ENCODE peak calls at places on chromosomes 3 and 15, in six cellular contexts. One of them, this sample, is unnamed.
A peak's percentile ranks its signal among the peaks of the same experiment; 100 is the strongest.

GRCh38 chr15:70279096-70279495 is 181.4 kb upstream of the TLE3 start:
- DNase-seq in cardiac muscle cell: no peak
- DNase-seq in fibroblast of lung: no peak
- DNase-seq in brain microvascular endothelial cell: no peak
- DNase-seq in GM23338: no peak
- DNase-seq in HepG2: no peak
- DNase-seq in this sample: no peak

GRCh38 chr3:196501316-196502064 is 2.1 kb downstream of the RNF168 start:
- DNase-seq in HepG2: no peak
- DNase-seq in cardiac muscle cell: peak; percentile 23
- DNase-seq in brain microvascular endothelial cell: peak; percentile 32
- DNase-seq in GM23338: peak; percentile 41
- DNase-seq in fibroblast of lung: peak; percentile 51
- DNase-seq in this sample: no peak

GRCh38 chr3:114154321-114154821 is 24.5 kb downstream of the DRD3 start:
- DNase-seq in GM23338: peak; percentile 81
- DNase-seq in cardiac muscle cell: no peak
- DNase-seq in fibroblast of lung: no peak
- DNase-seq in brain microvascular endothelial cell: no peak
- DNase-seq in HepG2: no peak
- DNase-seq in this sample: no peak

GRCh38 chr3:138867996-138868395 is 33.3 kb upstream of the PIK3CB start:
- DNase-seq in GM23338: no peak
- DNase-seq in brain microvascular endothelial cell: no peak
- DNase-seq in HepG2: no peak
- DNase-seq in fibroblast of lung: no peak
- DNase-seq in cardiac muscle cell: no peak
- DNase-seq in this sample: no peak

GRCh38 chr3:6799264-6799915 is 61.5 kb upstream of the GRM7 start:
- DNase-seq in fibroblast of lung: no peak
- DNase-seq in cardiac muscle cell: peak; percentile 73
- DNase-seq in brain microvascular endothelial cell: no peak
- DNase-seq in HepG2: peak; percentile 23
- DNase-seq in GM23338: peak; percentile 24
- DNase-seq in this sample: no peak

GRCh38 chr15:99209326-99209725 is 40.1 kb downstream of the TTC23 start:
- DNase-seq in fibroblast of lung: no peak
- DNase-seq in cardiac muscle cell: no peak
- DNase-seq in brain microvascular endothelial cell: no peak
- DNase-seq in HepG2: no peak
- DNase-seq in GM23338: no peak
- DNase-seq in this sample: no peak

GRCh38 chr3:52403271-52403841 is 41.5 kb downstream of the SEMA3G start:
- DNase-seq in GM23338: no peak
- DNase-seq in cardiac muscle cell: no peak
- DNase-seq in HepG2: no peak
- DNase-seq in brain microvascular endothelial cell: no peak
- DNase-seq in fibroblast of lung: no peak
- DNase-seq in this sample: no peak

GRCh38 chr15:24877174-24877573 is 77.6 kb upstream of the SNRPN start:
- DNase-seq in cardiac muscle cell: no peak
- DNase-seq in fibroblast of lung: peak; percentile 16
- DNase-seq in brain microvascular endothelial cell: no peak
- DNase-seq in HepG2: no peak
- DNase-seq in GM23338: peak; percentile 64
- DNase-seq in this sample: no peak

GRCh38 chr15:41904487-41905359 is 10.9 kb upstream of the SPTBN5 start:
- DNase-seq in fibroblast of lung: peak; percentile 70
- DNase-seq in cardiac muscle cell: peak; percentile 83
- DNase-seq in HepG2: peak; percentile 64
- DNase-seq in brain microvascular endothelial cell: peak; percentile 57
- DNase-seq in GM23338: peak; percentile 82
- DNase-seq in this sample: peak; percentile 85

GRCh38 chr15:33313491-33313890 is 2.7 kb downstream of the RYR3 start:
- DNase-seq in brain microvascular endothelial cell: no peak
- DNase-seq in GM23338: no peak
- DNase-seq in HepG2: no peak
- DNase-seq in cardiac muscle cell: no peak
- DNase-seq in fibroblast of lung: no peak
- DNase-seq in this sample: peak; percentile 83

GRCh38 chr3:181176610-181177009 is 187.1 kb upstream of the DNAJC19 start:
- DNase-seq in HepG2: peak; percentile 41
- DNase-seq in GM23338: peak; percentile 70
- DNase-seq in cardiac muscle cell: peak; percentile 75
- DNase-seq in brain microvascular endothelial cell: peak; percentile 52
- DNase-seq in fibroblast of lung: peak; percentile 43
- DNase-seq in this sample: peak; percentile 26

GRCh38 chr3:171715155-171715554 is 95.1 kb downstream of the PLD1 start:
- DNase-seq in brain microvascular endothelial cell: no peak
- DNase-seq in GM23338: no peak
- DNase-seq in fibroblast of lung: no peak
- DNase-seq in HepG2: no peak
- DNase-seq in cardiac muscle cell: no peak
- DNase-seq in this sample: no peak

GRCh38 chr3:140421884-140422283 is 256.0 kb upstream of the TRIM42 start:
- DNase-seq in brain microvascular endothelial cell: no peak
- DNase-seq in cardiac muscle cell: no peak
- DNase-seq in HepG2: no peak
- DNase-seq in GM23338: no peak
- DNase-seq in fibroblast of lung: no peak
- DNase-seq in this sample: no peak

GRCh38 chr3:176041812-176042211 is 1155.5 kb downstream of the TBL1XR1 start:
- DNase-seq in fibroblast of lung: no peak
- DNase-seq in cardiac muscle cell: no peak
- DNase-seq in GM23338: no peak
- DNase-seq in HepG2: no peak
- DNase-seq in brain microvascular endothelial cell: peak; percentile 20
- DNase-seq in this sample: no peak

GRCh38 chr3:153614563-153614962 is 452.5 kb downstream of the RAP2B start:
- DNase-seq in brain microvascular endothelial cell: peak; percentile 54
- DNase-seq in GM23338: no peak
- DNase-seq in HepG2: no peak
- DNase-seq in fibroblast of lung: peak; percentile 85
- DNase-seq in cardiac muscle cell: no peak
- DNase-seq in this sample: peak; percentile 80

GRCh38 chr3:49717539-49718418 is 1.7 kb downstream of the AMIGO3 start:
- DNase-seq in HepG2: no peak
- DNase-seq in fibroblast of lung: no peak
- DNase-seq in brain microvascular endothelial cell: no peak
- DNase-seq in cardiac muscle cell: no peak
- DNase-seq in GM23338: no peak
- DNase-seq in this sample: no peak

GRCh38 chr15:65732698-65733097 is 59.4 kb downstream of the DENND4A start:
- DNase-seq in brain microvascular endothelial cell: no peak
- DNase-seq in HepG2: no peak
- DNase-seq in GM23338: no peak
- DNase-seq in fibroblast of lung: peak; percentile 42
- DNase-seq in cardiac muscle cell: no peak
- DNase-seq in this sample: peak; percentile 46

GRCh38 chr15:91946914-91947313 is 93.4 kb downstream of the SLCO3A1 start:
- DNase-seq in cardiac muscle cell: no peak
- DNase-seq in fibroblast of lung: no peak
- DNase-seq in brain microvascular endothelial cell: no peak
- DNase-seq in GM23338: peak; percentile 59
- DNase-seq in HepG2: no peak
- DNase-seq in this sample: no peak

GRCh38 chr3:195907730-195908438 is 467 bp downstream of the TNK2 start:
- DNase-seq in cardiac muscle cell: peak; percentile 63
- DNase-seq in HepG2: no peak
- DNase-seq in brain microvascular endothelial cell: no peak
- DNase-seq in GM23338: no peak
- DNase-seq in fibroblast of lung: no peak
- DNase-seq in this sample: no peak

GRCh38 chr3:196792771-196793170 is 53.1 kb downstream of the PAK2 start:
- DNase-seq in fibroblast of lung: no peak
- DNase-seq in HepG2: peak; percentile 63
- DNase-seq in GM23338: no peak
- DNase-seq in cardiac muscle cell: no peak
- DNase-seq in brain microvascular endothelial cell: no peak
- DNase-seq in this sample: peak; percentile 20

GRCh38 chr3:73141531-73141930 is 80.1 kb downstream of the EBLN2 start:
- DNase-seq in HepG2: no peak
- DNase-seq in brain microvascular endothelial cell: no peak
- DNase-seq in cardiac muscle cell: no peak
- DNase-seq in fibroblast of lung: no peak
- DNase-seq in GM23338: no peak
- DNase-seq in this sample: no peak

GRCh38 chr3:152595975-152596832 is 238.7 kb upstream of the P2RY1 start:
- DNase-seq in GM23338: no peak
- DNase-seq in cardiac muscle cell: peak; percentile 19
- DNase-seq in fibroblast of lung: peak; percentile 90
- DNase-seq in HepG2: peak; percentile 43
- DNase-seq in brain microvascular endothelial cell: peak; percentile 89
- DNase-seq in this sample: no peak

GRCh38 chr3:149576071-149576564 is 81.7 kb downstream of the WWTR1 start:
- DNase-seq in brain microvascular endothelial cell: peak; percentile 92
- DNase-seq in HepG2: peak; percentile 51
- DNase-seq in fibroblast of lung: peak; percentile 97
- DNase-seq in cardiac muscle cell: no peak
- DNase-seq in GM23338: peak; percentile 62
- DNase-seq in this sample: peak; percentile 83

GRCh38 chr3:17742092-17742836 is at the start of gene TBC1D5:
- DNase-seq in GM23338: peak; percentile 95
- DNase-seq in brain microvascular endothelial cell: peak; percentile 45
- DNase-seq in cardiac muscle cell: peak; percentile 98
- DNase-seq in fibroblast of lung: peak; percentile 98
- DNase-seq in HepG2: peak; percentile 94
- DNase-seq in this sample: peak; percentile 46

GRCh38 chr3:143081844-143082778 is 37.5 kb upstream of the CHST2 start:
- DNase-seq in cardiac muscle cell: no peak
- DNase-seq in brain microvascular endothelial cell: no peak
- DNase-seq in GM23338: no peak
- DNase-seq in fibroblast of lung: no peak
- DNase-seq in HepG2: no peak
- DNase-seq in this sample: no peak

GRCh38 chr3:154862265-154862664 is 217.9 kb upstream of the MME start:
- DNase-seq in fibroblast of lung: peak; percentile 40
- DNase-seq in cardiac muscle cell: no peak
- DNase-seq in brain microvascular endothelial cell: peak; percentile 14
- DNase-seq in GM23338: no peak
- DNase-seq in HepG2: no peak
- DNase-seq in this sample: no peak

GRCh38 chr3:172604895-172605646 is 81.8 kb upstream of the TNFSF10 start:
- DNase-seq in fibroblast of lung: no peak
- DNase-seq in cardiac muscle cell: no peak
- DNase-seq in brain microvascular endothelial cell: no peak
- DNase-seq in HepG2: no peak
- DNase-seq in GM23338: no peak
- DNase-seq in this sample: no peak

GRCh38 chr3:16290007-16290826 is 25.2 kb downstream of the OXNAD1 start:
- DNase-seq in cardiac muscle cell: peak; percentile 55
- DNase-seq in fibroblast of lung: peak; percentile 74
- DNase-seq in HepG2: peak; percentile 37
- DNase-seq in GM23338: peak; percentile 75
- DNase-seq in brain microvascular endothelial cell: peak; percentile 51
- DNase-seq in this sample: peak; percentile 25

GRCh38 chr3:16286672-16287604 is 21.9 kb downstream of the OXNAD1 start:
- DNase-seq in brain microvascular endothelial cell: no peak
- DNase-seq in cardiac muscle cell: no peak
- DNase-seq in HepG2: no peak
- DNase-seq in fibroblast of lung: no peak
- DNase-seq in GM23338: no peak
- DNase-seq in this sample: no peak

GRCh38 chr3:16289144-16289889 is 24.3 kb downstream of the OXNAD1 start:
- DNase-seq in cardiac muscle cell: peak; percentile 59
- DNase-seq in GM23338: no peak
- DNase-seq in HepG2: no peak
- DNase-seq in brain microvascular endothelial cell: peak; percentile 9
- DNase-seq in fibroblast of lung: no peak
- DNase-seq in this sample: no peak

GRCh38 chr3:16288664-16289063 is 23.7 kb downstream of the OXNAD1 start:
- DNase-seq in GM23338: no peak
- DNase-seq in HepG2: no peak
- DNase-seq in cardiac muscle cell: peak; percentile 52
- DNase-seq in fibroblast of lung: no peak
- DNase-seq in brain microvascular endothelial cell: no peak
- DNase-seq in this sample: no peak

GRCh38 chr3:16286161-16286560 is 21.1 kb downstream of the OXNAD1 start:
- DNase-seq in brain microvascular endothelial cell: no peak
- DNase-seq in GM23338: no peak
- DNase-seq in HepG2: no peak
- DNase-seq in cardiac muscle cell: no peak
- DNase-seq in fibroblast of lung: no peak
- DNase-seq in this sample: no peak
- H3K27ac ChIP-seq in brain microvascular endothelial cell: no peak overlapping the region
- H3K27ac ChIP-seq in GM23338: no peak overlapping the region
- H3K27ac ChIP-seq in HepG2: no peak overlapping the region
- H3K27ac ChIP-seq in cardiac muscle cell: peak overlapping the region; percentile 86
- H3K27ac ChIP-seq in fibroblast of lung: no peak overlapping the region
- H3K27ac ChIP-seq in this sample: no peak overlapping the region

GRCh38 chr3:37241880-37242279 is 67.5 kb upstream of the LRRFIP2 start:
- DNase-seq in HepG2: no peak
- DNase-seq in cardiac muscle cell: no peak
- DNase-seq in fibroblast of lung: no peak
- DNase-seq in brain microvascular endothelial cell: no peak
- DNase-seq in GM23338: no peak
- DNase-seq in this sample: no peak
- H3K27ac ChIP-seq in HepG2: peak overlapping the region; percentile 98
- H3K27ac ChIP-seq in cardiac muscle cell: no peak overlapping the region
- H3K27ac ChIP-seq in fibroblast of lung: no peak overlapping the region
- H3K27ac ChIP-seq in brain microvascular endothelial cell: no peak overlapping the region
- H3K27ac ChIP-seq in GM23338: no peak overlapping the region
- H3K27ac ChIP-seq in this sample: no peak overlapping the region

DNA sequence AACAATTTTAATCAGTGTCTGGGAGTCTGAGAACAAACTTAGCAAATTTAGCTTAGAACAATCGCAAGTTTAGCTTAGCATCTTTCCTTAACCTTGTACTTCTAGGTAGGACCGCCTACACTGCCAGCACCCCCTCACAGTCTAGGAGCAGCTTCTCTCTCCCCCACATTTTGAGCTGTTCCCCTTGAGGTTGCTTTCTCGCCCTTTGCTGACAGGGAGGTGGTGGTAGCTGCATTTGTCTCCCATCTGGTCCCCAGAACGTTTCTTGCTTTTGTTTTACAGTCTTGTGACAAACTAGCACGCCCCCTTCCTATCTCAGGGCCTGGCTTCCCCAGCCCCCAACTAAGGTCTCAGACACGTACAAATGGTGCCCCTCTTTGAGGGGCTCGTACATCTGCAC is 27.4 kb downstream of the CRTC3 start:
- DNase-seq in fibroblast of lung: peak; percentile 11
- DNase-seq in HepG2: no peak
- DNase-seq in brain microvascular endothelial cell: no peak
- DNase-seq in cardiac muscle cell: no peak
- DNase-seq in GM23338: no peak
- DNase-seq in this sample: no peak
- H3K27ac ChIP-seq in fibroblast of lung: peak overlapping the region; percentile 55
- H3K27ac ChIP-seq in HepG2: peak overlapping the region; percentile 72
- H3K27ac ChIP-seq in brain microvascular endothelial cell: peak overlapping the region; percentile 65
- H3K27ac ChIP-seq in cardiac muscle cell: peak overlapping the region; percentile 83
- H3K27ac ChIP-seq in GM23338: no peak overlapping the region
- H3K27ac ChIP-seq in this sample: peak overlapping the region; percentile 38

GRCh38 chr3:10371789-10372188 is 50.9 kb upstream of the SEC13 start:
- DNase-seq in HepG2: no peak
- DNase-seq in GM23338: no peak
- DNase-seq in brain microvascular endothelial cell: no peak
- DNase-seq in fibroblast of lung: no peak
- DNase-seq in cardiac muscle cell: no peak
- DNase-seq in this sample: no peak
- H3K27ac ChIP-seq in HepG2: no peak overlapping the region
- H3K27ac ChIP-seq in GM23338: no peak overlapping the region
- H3K27ac ChIP-seq in brain microvascular endothelial cell: no peak overlapping the region
- H3K27ac ChIP-seq in fibroblast of lung: no peak overlapping the region
- H3K27ac ChIP-seq in cardiac muscle cell: no peak overlapping the region
- H3K27ac ChIP-seq in this sample: no peak overlapping the region